ENCODE peak calls at places on chromosomes 7 and 10, in five cellular contexts. One of them, this sample, is unnamed. For H3K9me3, the result is how much of the 10 kb centered on the place peaks cover.

GRCh38 chr7:127768241-127768640 is 116.2 kb downstream of the SND1 start:
- DNase-seq in right lobe of liver: no peak
- DNase-seq in prostate gland: no peak
- DNase-seq in adrenal gland: no peak
- DNase-seq in Peyer's patch: no peak
- DNase-seq in this sample: no peak

GRCh38 chr7:151115121-151115835 is 29.0 kb downstream of the AGAP3 start:
- DNase-seq in prostate gland: no peak
- DNase-seq in adrenal gland: no peak
- DNase-seq in right lobe of liver: no peak
- DNase-seq in Peyer's patch: no peak
- DNase-seq in this sample: no peak

GRCh38 chr7:114082934-114083647 is 164.3 kb upstream of the PPP1R3A start:
- DNase-seq in Peyer's patch: no peak
- DNase-seq in adrenal gland: peak
- DNase-seq in right lobe of liver: peak
- DNase-seq in prostate gland: no peak
- DNase-seq in this sample: peak

GRCh38 chr7:137987968-137988367 is 13.9 kb downstream of the CREB3L2 start:
- DNase-seq in prostate gland: no peak
- DNase-seq in Peyer's patch: peak
- DNase-seq in right lobe of liver: no peak
- DNase-seq in adrenal gland: no peak
- DNase-seq in this sample: no peak

GRCh38 chr10:123157210-123157609 is 3.0 kb downstream of the BUB3 start:
- DNase-seq in right lobe of liver: no peak
- DNase-seq in adrenal gland: no peak
- DNase-seq in Peyer's patch: no peak
- DNase-seq in prostate gland: no peak
- DNase-seq in this sample: no peak

GRCh38 chr10:87661861-87662785 is 2.4 kb downstream of the PAPSS2 start:
- DNase-seq in adrenal gland: no peak
- DNase-seq in Peyer's patch: no peak
- DNase-seq in prostate gland: no peak
- DNase-seq in right lobe of liver: no peak
- DNase-seq in this sample: no peak

GRCh38 chr7:127776776-127777390 is 124.9 kb downstream of the SND1 start:
- DNase-seq in right lobe of liver: no peak
- DNase-seq in prostate gland: no peak
- DNase-seq in adrenal gland: no peak
- DNase-seq in Peyer's patch: no peak
- DNase-seq in this sample: no peak

GRCh38 chr10:33559105-33559504 is 224.6 kb upstream of the NRP1 start:
- DNase-seq in adrenal gland: peak
- DNase-seq in Peyer's patch: no peak
- DNase-seq in right lobe of liver: no peak
- DNase-seq in prostate gland: no peak
- DNase-seq in this sample: no peak

GRCh38 chr7:4144801-4145470 is 537.2 kb upstream of the FOXK1 start:
- DNase-seq in prostate gland: peak
- DNase-seq in Peyer's patch: no peak
- DNase-seq in right lobe of liver: no peak
- DNase-seq in adrenal gland: peak
- DNase-seq in this sample: no peak

GRCh38 chr7:2355079-2356008 is 717 bp downstream of the EIF3B start:
- DNase-seq in right lobe of liver: no peak
- DNase-seq in adrenal gland: no peak
- DNase-seq in prostate gland: no peak
- DNase-seq in Peyer's patch: no peak
- DNase-seq in this sample: no peak

GRCh38 chr10:85719408-85719807 is 647.2 kb downstream of the GRID1 start:
- DNase-seq in right lobe of liver: no peak
- DNase-seq in prostate gland: no peak
- DNase-seq in Peyer's patch: no peak
- DNase-seq in adrenal gland: no peak
- DNase-seq in this sample: no peak

GRCh38 chr7:95871078-95871848 is 98.9 kb downstream of the DYNC1I1 start:
- DNase-seq in right lobe of liver: peak
- DNase-seq in Peyer's patch: no peak
- DNase-seq in adrenal gland: peak
- DNase-seq in prostate gland: peak
- DNase-seq in this sample: no peak

GRCh38 chr10:131764929-131765328 is 135.9 kb upstream of the PPP2R2D start:
- DNase-seq in adrenal gland: no peak
- DNase-seq in right lobe of liver: no peak
- DNase-seq in prostate gland: no peak
- DNase-seq in Peyer's patch: no peak
- DNase-seq in this sample: no peak

GRCh38 chr7:103851357-103851756 is 138.1 kb downstream of the RELN start:
- DNase-seq in Peyer's patch: no peak
- DNase-seq in adrenal gland: no peak
- DNase-seq in right lobe of liver: no peak
- DNase-seq in prostate gland: no peak
- DNase-seq in this sample: no peak

GRCh38 chr7:44867073-44867990 is 18.0 kb downstream of the PURB start:
- DNase-seq in prostate gland: no peak
- DNase-seq in adrenal gland: peak
- DNase-seq in Peyer's patch: no peak
- DNase-seq in right lobe of liver: no peak
- DNase-seq in this sample: peak

GRCh38 chr10:62503871-62504270 is 129.7 kb downstream of the ZNF365 start:
- DNase-seq in right lobe of liver: no peak
- DNase-seq in adrenal gland: no peak
- DNase-seq in Peyer's patch: no peak
- DNase-seq in prostate gland: no peak
- DNase-seq in this sample: no peak

GRCh38 chr10:77875730-77876129 is 50.8 kb downstream of the DLG5 start:
- DNase-seq in right lobe of liver: no peak
- DNase-seq in adrenal gland: no peak
- DNase-seq in Peyer's patch: no peak
- DNase-seq in prostate gland: no peak
- DNase-seq in this sample: no peak

GRCh38 chr7:117164578-117164977 is 158.3 kb downstream of the WNT2 start:
- DNase-seq in prostate gland: no peak
- DNase-seq in right lobe of liver: no peak
- DNase-seq in Peyer's patch: no peak
- DNase-seq in adrenal gland: no peak
- DNase-seq in this sample: no peak

GRCh38 chr7:112575864-112576263 is 95.1 kb downstream of the LSMEM1 start:
- DNase-seq in right lobe of liver: no peak
- DNase-seq in Peyer's patch: no peak
- DNase-seq in prostate gland: no peak
- DNase-seq in adrenal gland: no peak
- DNase-seq in this sample: no peak

GRCh38 chr10:79243211-79244067 is 103.8 kb upstream of the PPIF start:
- DNase-seq in right lobe of liver: no peak
- DNase-seq in Peyer's patch: peak
- DNase-seq in adrenal gland: no peak
- DNase-seq in prostate gland: no peak
- DNase-seq in this sample: no peak

GRCh38 chr7:47681241-47681810 is 99.4 kb upstream of the TNS3 start:
- DNase-seq in prostate gland: no peak
- DNase-seq in right lobe of liver: no peak
- DNase-seq in Peyer's patch: no peak
- DNase-seq in adrenal gland: no peak
- DNase-seq in this sample: no peak

GRCh38 chr10:35739998-35740397 is 97.9 kb upstream of the FZD8 start:
- DNase-seq in right lobe of liver: no peak
- DNase-seq in Peyer's patch: no peak
- DNase-seq in prostate gland: no peak
- DNase-seq in adrenal gland: no peak
- DNase-seq in this sample: no peak

GRCh38 chr7:79810945-79811344 is 323.7 kb upstream of the GNAI1 start:
- DNase-seq in Peyer's patch: no peak
- DNase-seq in right lobe of liver: no peak
- DNase-seq in adrenal gland: no peak
- DNase-seq in prostate gland: no peak
- DNase-seq in this sample: no peak

GRCh38 chr7:80916770-80917681 is 1.8 kb downstream of the SEMA3C start:
- DNase-seq in prostate gland: no peak
- DNase-seq in right lobe of liver: no peak
- DNase-seq in Peyer's patch: no peak
- DNase-seq in adrenal gland: no peak
- DNase-seq in this sample: no peak

GRCh38 chr7:1268866-1269265 is 36.2 kb downstream of the UNCX start:
- DNase-seq in Peyer's patch: no peak
- DNase-seq in prostate gland: no peak
- DNase-seq in right lobe of liver: no peak
- DNase-seq in adrenal gland: no peak
- DNase-seq in this sample: no peak

GRCh38 chr10:74586088-74586585 is 240.3 kb upstream of the KAT6B start:
- DNase-seq in right lobe of liver: no peak
- DNase-seq in prostate gland: peak
- DNase-seq in adrenal gland: peak
- DNase-seq in Peyer's patch: peak
- DNase-seq in this sample: no peak

GRCh38 chr10:92102601-92103213 is 179.1 kb downstream of the BTAF1 start:
- DNase-seq in prostate gland: no peak
- DNase-seq in adrenal gland: no peak
- DNase-seq in Peyer's patch: no peak
- DNase-seq in right lobe of liver: no peak
- DNase-seq in this sample: no peak

GRCh38 chr7:135772639-135773019 is 24.0 kb upstream of the FAM180A start:
- DNase-seq in adrenal gland: no peak
- DNase-seq in right lobe of liver: no peak
- DNase-seq in prostate gland: no peak
- DNase-seq in Peyer's patch: no peak
- DNase-seq in this sample: no peak

GRCh38 chr10:72354356-72355213 is at the start of gene DNAJB12:
- DNase-seq in prostate gland: peak
- DNase-seq in adrenal gland: peak
- DNase-seq in Peyer's patch: peak
- DNase-seq in right lobe of liver: peak
- DNase-seq in this sample: peak
- TF ChIP-seq POLR2A in prostate gland: peak
- TF ChIP-seq POLR2A in adrenal gland: peak
- TF ChIP-seq POLR2A in Peyer's patch: peak
- TF ChIP-seq POLR2A in right lobe of liver: peak
- TF ChIP-seq POLR2A in this sample: peak

DNA sequence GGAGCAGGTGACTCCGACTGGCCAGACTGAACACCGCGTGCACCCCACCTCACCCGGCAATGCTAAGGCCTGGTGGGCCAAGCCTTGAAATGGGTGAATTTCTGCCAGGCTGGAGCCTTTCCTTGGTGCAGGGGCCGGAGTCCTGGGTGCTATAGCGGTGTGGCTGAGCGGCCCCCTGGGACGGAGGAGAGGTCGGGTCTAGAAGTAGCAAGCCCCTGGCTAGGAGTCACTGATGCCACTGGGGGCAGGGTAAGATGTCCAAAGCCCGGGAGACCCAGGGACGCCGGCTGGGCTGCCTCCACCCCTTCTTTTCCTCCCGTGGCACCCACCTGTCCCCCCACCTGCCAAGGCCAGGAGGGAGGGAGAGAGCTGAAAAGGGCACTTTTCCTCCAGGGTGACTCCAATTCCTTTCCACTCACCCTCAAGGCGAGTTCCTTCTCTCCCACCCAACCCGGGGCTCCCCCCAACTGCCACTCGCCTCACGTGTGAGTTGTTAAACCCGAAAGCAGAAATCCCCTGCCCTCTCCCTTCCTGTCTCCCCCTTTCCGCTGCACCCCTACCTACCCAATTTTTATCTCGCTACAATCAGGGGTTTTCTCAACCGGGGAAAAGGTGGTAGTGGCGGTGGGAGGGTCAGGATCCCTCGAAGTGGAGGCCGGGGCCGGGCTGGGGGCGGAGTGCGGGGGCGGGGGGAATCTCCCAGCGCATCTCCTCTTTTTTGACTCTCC is 6.0 kb upstream of the GATA3 start:
- DNase-seq in adrenal gland: no peak
- DNase-seq in prostate gland: no peak
- DNase-seq in Peyer's patch: no peak
- DNase-seq in right lobe of liver: no peak
- DNase-seq in this sample: no peak
- H3K4me3 ChIP-seq in adrenal gland: no peak
- H3K4me3 ChIP-seq in prostate gland: no peak
- H3K4me3 ChIP-seq in Peyer's patch: no peak
- H3K4me3 ChIP-seq in right lobe of liver: no peak
- H3K4me3 ChIP-seq in this sample: no peak

DNA sequence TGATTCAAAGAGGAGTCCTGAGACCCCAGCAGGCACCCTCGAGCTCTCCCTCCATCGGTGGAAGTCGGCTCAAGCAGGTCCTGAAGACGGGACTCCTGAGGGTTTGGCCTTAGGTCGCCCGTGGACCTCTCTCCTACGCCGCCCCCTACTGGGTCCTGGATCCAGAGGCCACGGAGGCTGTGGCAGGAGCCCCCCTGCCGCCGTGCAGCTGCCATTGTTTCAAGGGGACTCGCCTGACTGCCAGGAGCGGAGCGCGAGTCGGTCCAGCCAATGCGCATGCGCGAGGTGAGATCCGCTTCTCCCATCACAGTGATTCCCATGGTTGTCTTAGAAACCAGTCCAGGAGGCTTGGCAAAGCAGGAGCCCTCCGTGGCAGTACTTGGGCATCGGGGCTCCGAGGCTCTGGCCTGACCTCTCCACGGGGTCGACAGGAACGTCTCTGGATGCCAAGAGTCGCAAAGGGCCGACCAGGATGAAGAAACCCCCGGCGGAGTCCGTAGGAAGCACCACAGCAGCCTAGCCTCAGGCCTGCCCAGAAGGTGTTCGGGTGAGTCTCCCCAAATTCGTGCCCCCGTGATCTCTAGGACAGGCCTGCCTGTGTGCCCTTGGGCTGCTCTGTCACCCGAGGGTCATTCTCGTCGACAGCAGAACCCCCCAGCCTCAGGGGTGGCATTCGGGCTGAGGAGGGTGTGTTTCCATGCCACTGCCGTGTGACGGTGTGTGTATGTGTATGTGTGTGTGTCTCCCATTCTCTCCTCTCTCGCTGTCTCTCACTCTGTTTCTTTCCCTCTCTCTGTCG is 322.3 kb downstream of the ZNF716 start:
- DNase-seq in prostate gland: no peak
- DNase-seq in Peyer's patch: no peak
- DNase-seq in right lobe of liver: no peak
- DNase-seq in adrenal gland: no peak
- DNase-seq in this sample: no peak
- H3K9me3 ChIP-seq in prostate gland: under half
- H3K9me3 ChIP-seq in Peyer's patch: under half
- H3K9me3 ChIP-seq in right lobe of liver: under half
- H3K9me3 ChIP-seq in adrenal gland: under half
- H3K9me3 ChIP-seq in this sample: under half

GRCh38 chr10:31136386-31136785 is 104.7 kb upstream of the ZNF438 start:
- DNase-seq in adrenal gland: no peak
- DNase-seq in right lobe of liver: no peak
- DNase-seq in Peyer's patch: no peak
- DNase-seq in prostate gland: no peak
- DNase-seq in this sample: no peak

GRCh38 chr10:31134303-31134928 is 102.8 kb upstream of the ZNF438 start:
- DNase-seq in adrenal gland: no peak
- DNase-seq in right lobe of liver: no peak
- DNase-seq in prostate gland: no peak
- DNase-seq in Peyer's patch: no peak
- DNase-seq in this sample: no peak

GRCh38 chr10:31133251-31133627 is 101.6 kb upstream of the ZNF438 start:
- DNase-seq in adrenal gland: no peak
- DNase-seq in prostate gland: no peak
- DNase-seq in right lobe of liver: no peak
- DNase-seq in Peyer's patch: no peak
- DNase-seq in this sample: no peak

GRCh38 chr10:31132681-31133239 is 101.1 kb upstream of the ZNF438 start:
- DNase-seq in adrenal gland: no peak
- DNase-seq in right lobe of liver: no peak
- DNase-seq in prostate gland: no peak
- DNase-seq in Peyer's patch: no peak
- DNase-seq in this sample: no peak

GRCh38 chr10:31133628-31134302 is 102.1 kb upstream of the ZNF438 start:
- DNase-seq in prostate gland: peak
- DNase-seq in adrenal gland: peak
- DNase-seq in right lobe of liver: peak
- DNase-seq in Peyer's patch: peak
- DNase-seq in this sample: peak
- TF ChIP-seq POLR2A in prostate gland: peak
- TF ChIP-seq POLR2A in adrenal gland: peak
- TF ChIP-seq POLR2A in right lobe of liver: peak
- TF ChIP-seq POLR2A in Peyer's patch: peak
- TF ChIP-seq POLR2A in this sample: peak

This sample was measured in gastrocnemius medialis.